ENCODE peak calls at places on chromosome 20, in eight cellular contexts. Z, H, V, C, N, F, P and D are unnamed samples.

GRCh38 chr20:61912665-61913422 is 152.8 kb downstream of the TAF4 start:
- DNase-seq in Z (peak; percentile 6), H (no peak), V (no peak), C (no peak), N (no peak), F (no peak), P (no peak), D (no peak)

GRCh38 chr20:23379772-23380171 is 17.8 kb downstream of the GZF1 start:
- DNase-seq in Z (no peak), H (no peak), V (no peak), C (no peak), N (no peak), F (no peak), P (no peak), D (no peak)

GRCh38 chr20:59662161-59662560 is 57.8 kb downstream of the PHACTR3 start:
- DNase-seq in Z (no peak), H (no peak), V (no peak), C (no peak), N (no peak), F (no peak), P (no peak), D (no peak)

GRCh38 chr20:44017905-44018683 is 103.4 kb downstream of the TOX2 start:
- DNase-seq in Z (peak; percentile 41), H (peak; percentile 59), V (peak; percentile 82), C (peak; percentile 99), N (peak; percentile 82), F (peak; percentile 91), P (no peak), D (no peak)

GRCh38 chr20:13221673-13222318 is 722 bp downstream of the ISM1 start:
- DNase-seq in Z (peak; percentile 53), H (peak; percentile 73), V (no peak), C (peak; percentile 70), N (no peak), F (peak; percentile 74), P (no peak), D (no peak)

GRCh38 chr20:2805682-2806350 is 5.4 kb upstream of the CPXM1 start:
- DNase-seq in Z (no peak), H (no peak), V (no peak), C (no peak), N (no peak), F (no peak), P (no peak), D (no peak)

GRCh38 chr20:58213112-58213511 is 15.3 kb downstream of the ANKRD60 start:
- DNase-seq in Z (no peak), H (peak; percentile 29), V (no peak), C (peak; percentile 29), N (no peak), F (no peak), P (no peak), D (no peak)

GRCh38 chr20:58458342-58459057 is 56.7 kb downstream of the APCDD1L start:
- DNase-seq in Z (no peak), H (no peak), V (no peak), C (no peak), N (peak; percentile 65), F (no peak), P (no peak), D (no peak)

GRCh38 chr20:58511861-58512260 is 3.3 kb downstream of the APCDD1L start:
- DNase-seq in Z (no peak), H (no peak), V (no peak), C (no peak), N (no peak), F (no peak), P (no peak), D (no peak)

GRCh38 chr20:40986774-40987173 is 41.8 kb upstream of the TOP1 start:
- DNase-seq in Z (no peak), H (no peak), V (no peak), C (no peak), N (no peak), F (no peak), P (no peak), D (no peak)